ENCODE peak calls at places on chromosomes 5 and 9, in ten cellular contexts. R is activated CD4-positive, alpha-beta memory T cell treated with anti-CD3 and anti-CD28 coated beads, Interleukin-2, amount 10 ng/mL, durations not matched to agents 7 days and 5 days; I is HuH-7; L is activated naive CD8-positive, alpha-beta T cell treated with anti-CD3 and anti-CD28 coated beads, Interleukin-2, amount 50 U/mL, for 24 hours; F is AG10803; Z is stimulated activated CD8-positive, alpha-beta memory T cell treated with anti-CD3 and anti-CD28 coated beads, Interleukin-4, amount 100 ng/mL, for 4 hours; V is amniotic stem cell; T is NT2/D1; D is RKO; W is COR-L47. M is an unnamed sample.

GRCh38 chr5:7886849-7887460 is 18.0 kb downstream of the MTRR start:
- DNase-seq in L (no peak), Z (no peak), F (peak; percentile 66), R (no peak), W (peak; percentile 27), I (no peak), T (no peak), D (peak; percentile 64), V (no peak), M (no peak)

GRCh38 chr5:126122942-126123341 is 300.3 kb upstream of the GRAMD2B start:
- DNase-seq in F (no peak), W (no peak), I (no peak), L (no peak), Z (no peak), T (no peak), V (no peak), D (no peak), R (no peak), M (no peak)

GRCh38 chr9:20557890-20558608 is 64.2 kb downstream of the MLLT3 start:
- DNase-seq in R (no peak), V (no peak), F (no peak), T (no peak), I (no peak), L (no peak), W (no peak), D (no peak), Z (no peak), M (no peak)

GRCh38 chr5:6732634-6733410 is 19.6 kb downstream of the TENT4A start:
- DNase-seq in R (no peak), Z (no peak), W (no peak), F (peak; percentile 68), V (peak; percentile 41), T (no peak), D (no peak), L (no peak), I (no peak), M (peak; percentile 28)

GRCh38 chr5:109911731-109912130 is 222.0 kb downstream of the MAN2A1 start:
- DNase-seq in V (peak; percentile 12), R (no peak), D (no peak), F (peak; percentile 93), L (no peak), T (no peak), Z (no peak), I (no peak), W (no peak), M (no peak)

GRCh38 chr5:36403601-36404311 is 102.1 kb upstream of the RANBP3L start:
- DNase-seq in L (no peak), Z (no peak), R (no peak), D (no peak), I (no peak), V (no peak), F (peak; percentile 99), T (no peak), W (no peak), M (no peak)

GRCh38 chr5:78638423-78638822 is 10.1 kb downstream of the LHFPL2 start:
- DNase-seq in Z (no peak), T (no peak), L (no peak), W (peak; percentile 74), I (no peak), F (peak; percentile 96), D (peak; percentile 81), R (no peak), V (peak; percentile 93), M (no peak)

GRCh38 chr9:2018764-2019548 is 3.8 kb downstream of the SMARCA2 start:
- DNase-seq in R (peak; percentile 37), T (peak; percentile 70), F (no peak), L (no peak), V (no peak), I (no peak), Z (no peak), D (peak; percentile 21), W (no peak), M (no peak)

GRCh38 chr5:125357660-125358059 is 611.2 kb upstream of the ZNF608 start:
- DNase-seq in F (no peak), Z (no peak), I (no peak), T (no peak), D (no peak), V (no peak), L (no peak), W (no peak), R (no peak), M (no peak)

GRCh38 chr5:90530736-90531487 is 1.5 kb upstream of the LYSMD3 start:
- DNase-seq in Z (no peak), D (no peak), L (no peak), R (no peak), I (no peak), F (no peak), T (no peak), V (no peak), W (no peak), M (no peak)

GRCh38 chr9:137474271-137474670 is 15.1 kb upstream of the NSMF start:
- DNase-seq in R (no peak), F (no peak), W (no peak), D (no peak), I (no peak), L (no peak), Z (no peak), T (no peak), V (no peak), M (no peak)

GRCh38 chr9:130532426-130532825 is 47.0 kb upstream of the FUBP3 start:
- DNase-seq in V (no peak), T (no peak), W (no peak), D (no peak), F (no peak), R (no peak), I (no peak), Z (no peak), L (no peak), M (no peak)

GRCh38 chr9:100219347-100219746 is 120.3 kb downstream of the INVS start:
- DNase-seq in Z (no peak), T (no peak), L (no peak), W (no peak), R (no peak), V (no peak), I (no peak), D (no peak), F (peak; percentile 17), M (no peak)

GRCh38 chr9:88530051-88530450 is 4.9 kb upstream of the NXNL2 start:
- DNase-seq in I (no peak), Z (no peak), W (no peak), R (no peak), L (no peak), T (no peak), V (no peak), D (no peak), F (peak; percentile 73), M (no peak)

GRCh38 chr9:28774433-28775029 is 1201.2 kb upstream of the C9orf72 start:
- DNase-seq in V (no peak), R (no peak), Z (no peak), F (no peak), L (no peak), W (peak; percentile 44), T (peak; percentile 20), I (peak; percentile 1), D (peak; percentile 57), M (no peak)

GRCh38 chr5:55004728-55005127 is 19.3 kb upstream of the GZMK start:
- DNase-seq in L (no peak), V (no peak), D (no peak), I (no peak), Z (no peak), F (peak; percentile 63), T (no peak), W (no peak), R (no peak), M (no peak)

GRCh38 chr5:145478651-145479050 is 356.5 kb downstream of the PRELID2 start:
- DNase-seq in R (no peak), L (no peak), F (no peak), T (no peak), Z (no peak), D (no peak), V (no peak), W (no peak), I (no peak), M (no peak)

GRCh38 chr5:111755942-111756353 is 1.0 kb downstream of the NREP start:
- DNase-seq in F (peak; percentile 70), Z (no peak), T (no peak), L (no peak), V (no peak), D (no peak), R (no peak), I (no peak), W (peak; percentile 17), M (no peak)

GRCh38 chr5:174837919-174838902 is 113.8 kb downstream of the MSX2 start:
- DNase-seq in D (no peak), I (no peak), R (no peak), L (no peak), Z (no peak), F (peak; percentile 80), T (peak; percentile 33), W (peak; percentile 11), V (no peak), M (no peak)

GRCh38 chr9:4832786-4833579 is 40.2 kb downstream of the RCL1 start:
- DNase-seq in D (peak; percentile 93), I (no peak), F (peak; percentile 96), Z (no peak), L (peak; percentile 46), W (no peak), T (no peak), V (peak; percentile 65), R (peak; percentile 50), M (peak; percentile 62)

GRCh38 chr5:34914671-34915138 is 599 bp downstream of the RAD1 start:
- DNase-seq in D (peak; percentile 67), L (peak; percentile 14), W (no peak), I (peak; percentile 49), Z (no peak), R (peak; percentile 32), T (no peak), F (peak; percentile 52), V (no peak), M (peak; percentile 63)